ENCODE peak calls at places on chromosome 7, in seven cellular contexts. V is HepG2, R is GM12878, J is stomach, G is transverse colon, U is Panc1, T is prostate gland. M is an unnamed sample.

GRCh38 chr7:48182736-48183369 is 11.6 kb downstream of the ABCA13 start:
- DNase-seq in U (no peak), J (no peak), R (no peak), G (no peak), V (no peak), T (no peak), M (no peak)

GRCh38 chr7:30159153-30159552 is 24.4 kb downstream of the MTURN start:
- DNase-seq in J (no peak), U (no peak), T (no peak), R (no peak), V (no peak), G (peak), M (no peak)

GRCh38 chr7:115229401-115230083 is 307.6 kb downstream of the MDFIC start:
- DNase-seq in G (no peak), U (no peak), J (no peak), R (no peak), T (no peak), V (peak), M (no peak)

GRCh38 chr7:92717982-92718716 is 118.2 kb downstream of the CDK6 start:
- DNase-seq in T (peak), G (peak), J (peak), R (no peak), V (peak), U (no peak), M (peak)

GRCh38 chr7:24123061-24123460 is 160.9 kb upstream of the NPY start:
- DNase-seq in J (no peak), R (no peak), U (no peak), V (no peak), G (no peak), T (no peak), M (no peak)

GRCh38 chr7:44219371-44220045 is 18.7 kb downstream of the YKT6 start:
- DNase-seq in R (no peak), J (no peak), U (no peak), G (no peak), V (no peak), T (no peak), M (no peak)

GRCh38 chr7:148670374-148670773 is 28.3 kb upstream of the CUL1 start:
- DNase-seq in V (no peak), R (no peak), J (no peak), U (no peak), G (no peak), T (no peak), M (no peak)

GRCh38 chr7:8388257-8388625 is 45.2 kb upstream of the NXPH1 start:
- DNase-seq in T (no peak), J (no peak), R (no peak), V (no peak), U (no peak), G (no peak), M (no peak)

GRCh38 chr7:137734221-137734620 is 112.6 kb downstream of the DGKI start:
- DNase-seq in V (no peak), G (no peak), J (no peak), T (no peak), U (no peak), R (no peak), M (no peak)

GRCh38 chr7:80453699-80454340 is 58.0 kb downstream of the GNAT3 start:
- DNase-seq in T (no peak), R (no peak), V (peak), G (no peak), J (no peak), U (no peak), M (no peak)

GRCh38 chr7:16765436-16765859 is 11.9 kb downstream of the TSPAN13 start:
- DNase-seq in G (no peak), T (peak), R (no peak), V (no peak), J (no peak), U (no peak), M (no peak)

GRCh38 chr7:139648941-139649425 is 125.5 kb downstream of the CLEC2L start:
- DNase-seq in U (no peak), T (no peak), G (peak), R (peak), V (no peak), J (peak), M (no peak)

GRCh38 chr7:121102619-121103018 is 114.1 kb downstream of the CPED1 start:
- DNase-seq in R (no peak), G (no peak), U (no peak), T (no peak), J (peak), V (no peak), M (no peak)

GRCh38 chr7:105611856-105612775 is 30.8 kb upstream of the EFCAB10 start:
- DNase-seq in J (no peak), V (no peak), T (no peak), G (no peak), U (no peak), R (no peak), M (no peak)

DNA sequence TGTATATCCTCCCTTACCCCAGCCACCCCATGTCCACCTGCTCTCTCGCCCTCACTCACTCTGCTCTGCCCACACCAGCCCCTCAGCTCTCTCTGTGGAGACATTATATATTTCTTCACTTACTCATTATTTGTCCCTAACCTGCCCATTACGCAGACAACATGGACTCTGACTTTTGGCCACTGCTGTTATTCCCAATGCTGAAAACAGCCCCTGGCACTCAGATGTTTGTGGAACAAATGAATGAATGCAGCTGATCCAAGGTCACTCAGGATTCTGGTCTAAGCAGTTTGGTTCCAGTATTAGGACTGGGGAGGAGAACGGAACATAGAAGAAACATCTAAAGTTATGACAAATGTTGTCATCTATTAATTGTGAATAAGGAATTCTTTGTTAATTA is 26.7 kb downstream of the GNA12 start:
- DNase-seq in R (no peak), G (no peak), U (no peak), T (no peak), J (no peak), V (peak), M (no peak)
- H3K27ac ChIP-seq in R (no peak), G (no peak), U (peak), T (no peak), J (no peak), V (peak), M (no peak)

DNA sequence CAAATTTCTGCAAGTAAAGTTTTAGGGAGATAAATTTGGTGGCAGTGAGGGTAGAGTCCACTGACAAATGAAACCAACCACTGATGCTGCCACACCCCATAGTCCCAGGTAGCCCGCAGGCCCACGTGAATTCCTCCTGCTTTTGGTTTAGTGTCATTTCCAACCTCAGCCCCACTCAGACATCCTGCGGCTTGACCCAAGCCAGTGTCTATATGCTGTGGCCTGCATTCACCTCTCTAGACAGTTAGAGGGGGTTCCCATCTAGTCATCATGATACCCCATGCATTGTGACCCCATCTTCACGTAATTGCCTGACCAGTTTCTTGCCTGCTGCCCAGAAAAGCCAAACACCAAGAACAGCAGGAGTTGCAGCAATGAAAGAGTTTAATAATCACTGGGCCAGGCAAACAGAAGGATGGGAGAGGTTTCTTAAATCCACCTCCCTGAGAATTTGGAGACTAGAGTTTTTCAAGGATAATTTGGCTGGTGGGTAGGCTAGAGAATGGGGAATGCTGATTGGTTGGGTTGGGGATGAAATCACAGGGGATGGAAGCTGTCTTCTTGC is 332.0 kb upstream of the GALNT17 start:
- DNase-seq in G (no peak), V (no peak), U (no peak), R (no peak), T (no peak), J (no peak), M (no peak)
- TF ChIP-seq POLR2AphosphoS5 in G (no peak), V (no peak), U (no peak), R (no peak), T (no peak), J (no peak), M (no peak)

GRCh38 chr7:101302641-101303101 is 18.9 kb downstream of the IFT22 start:
- DNase-seq in G (no peak), R (no peak), T (no peak), J (no peak), U (no peak), V (no peak), M (no peak)
- H3K4me3 ChIP-seq in G (peak), R (no peak), T (no peak), J (no peak), U (no peak), V (no peak), M (peak)

DNA sequence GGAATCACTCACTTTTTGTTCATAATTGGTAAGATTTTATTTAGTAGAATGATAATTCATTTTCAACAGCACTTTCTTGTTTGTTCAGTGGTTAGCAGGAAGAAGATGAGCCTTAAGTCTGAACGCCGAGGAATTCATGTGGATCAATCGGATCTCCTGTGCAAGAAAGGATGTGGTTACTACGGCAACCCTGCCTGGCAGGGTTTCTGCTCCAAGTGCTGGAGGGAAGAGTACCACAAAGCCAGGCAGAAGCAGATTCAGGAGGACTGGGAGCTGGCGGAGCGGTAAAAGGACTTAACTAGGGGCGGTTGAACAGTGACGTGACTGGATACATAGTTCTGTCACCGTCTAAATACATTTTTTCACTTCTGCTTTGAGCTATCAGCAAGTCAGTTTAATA is 31.3 kb downstream of the RABGEF1 start:
- DNase-seq in R (no peak), T (no peak), G (no peak), V (no peak), J (no peak), U (no peak), M (no peak)
- H3K27ac ChIP-seq in R (no peak), T (no peak), G (no peak), V (no peak), J (no peak), U (no peak), M (no peak)

GRCh38 chr7:102912742-102913141 is at the start of gene LRRC17:
- DNase-seq in T (no peak), V (no peak), R (no peak), G (no peak), J (no peak), U (no peak), M (no peak)
- TF ChIP-seq POLR2AphosphoS5 in T (no peak), V (no peak), R (no peak), G (no peak), J (no peak), U (no peak), M (no peak)

DNA sequence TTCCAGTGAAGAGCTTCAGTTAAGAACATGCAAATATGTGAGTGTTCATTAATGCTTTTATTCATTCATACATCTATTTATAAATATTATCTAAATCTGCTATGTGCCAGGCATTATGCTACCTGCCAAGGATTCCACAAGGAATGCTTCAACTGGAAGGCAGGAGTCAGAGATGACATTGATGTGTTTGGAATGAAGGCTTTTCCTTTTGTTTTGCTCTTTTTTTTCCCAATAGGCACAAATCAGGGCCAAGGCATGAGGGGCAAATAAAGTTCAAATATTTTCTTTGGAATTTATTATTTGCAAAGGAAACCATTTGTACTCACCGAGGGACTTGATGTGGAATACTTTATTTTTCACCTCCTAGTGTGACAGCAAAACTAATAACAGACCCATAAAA is 530.3 kb downstream of the ARL4A start:
- DNase-seq in V (no peak), G (no peak), T (no peak), J (no peak), U (no peak), R (no peak), M (no peak)
- H3K4me3 ChIP-seq in V (no peak), G (no peak), T (no peak), J (no peak), U (no peak), R (no peak), M (no peak)

GRCh38 chr7:831596-832291 is 532 bp upstream of the SUN1 start:
- DNase-seq in T (no peak), U (peak), J (no peak), V (peak), R (peak), G (no peak), M (no peak)

GRCh38 chr7:832292-832967 is at the start of gene SUN1:
- DNase-seq in R (peak), G (no peak), V (peak), U (peak), J (no peak), T (no peak), M (peak)

GRCh38 chr7:828793-829561 is 3.3 kb upstream of the SUN1 start:
- DNase-seq in R (no peak), J (no peak), G (no peak), T (no peak), V (no peak), U (no peak), M (no peak)

GRCh38 chr7:832968-833424 is 720 bp downstream of the SUN1 start:
- DNase-seq in R (no peak), U (no peak), G (no peak), J (no peak), T (no peak), V (no peak), M (no peak)

GRCh38 chr7:830069-830468 is 2.2 kb upstream of the SUN1 start:
- DNase-seq in G (no peak), V (no peak), R (no peak), T (no peak), J (no peak), U (no peak), M (no peak)
- H3K27ac ChIP-seq in G (peak), V (no peak), R (peak), T (peak), J (peak), U (no peak), M (peak)

DNA sequence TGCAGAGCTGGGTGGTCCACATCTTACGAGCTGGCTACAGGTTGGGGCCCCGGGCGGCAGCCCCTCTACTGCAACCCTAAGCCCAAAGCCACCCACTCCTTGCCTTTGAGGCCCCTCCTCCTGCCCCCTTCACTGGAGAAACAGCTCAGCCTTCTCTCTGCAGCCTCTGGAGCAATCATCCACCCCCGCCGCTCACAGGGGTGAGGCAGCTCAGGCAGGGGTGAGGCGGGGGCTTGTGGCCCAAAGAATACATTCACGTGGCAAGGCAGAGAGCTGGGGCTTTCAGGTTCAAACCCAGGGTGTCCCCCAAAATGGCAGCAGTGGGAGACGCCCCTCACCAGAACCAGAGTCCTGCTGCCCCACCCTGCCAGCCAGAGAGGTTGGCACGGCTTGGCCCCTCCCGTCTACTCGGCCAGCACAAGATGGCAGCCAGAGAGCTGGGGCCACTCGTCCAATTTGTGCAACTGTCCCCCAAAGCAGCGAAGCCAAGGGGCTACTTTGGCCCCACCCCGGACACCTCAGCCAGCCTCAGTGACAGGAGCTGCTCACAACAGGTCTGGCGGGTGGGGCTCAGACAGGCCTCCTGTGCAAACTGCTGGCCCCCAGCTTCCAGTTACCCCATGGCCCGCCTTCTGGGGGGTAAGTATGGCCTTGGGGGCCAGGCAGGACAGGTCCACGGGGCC is 7.2 kb downstream of the GNB2 start:
- DNase-seq in V (no peak), G (peak), J (no peak), R (no peak), T (no peak), U (no peak), M (no peak)
- TF ChIP-seq POLR2AphosphoS5 in V (no peak), G (no peak), J (no peak), R (peak), T (no peak), U (peak), M (no peak)

DNA sequence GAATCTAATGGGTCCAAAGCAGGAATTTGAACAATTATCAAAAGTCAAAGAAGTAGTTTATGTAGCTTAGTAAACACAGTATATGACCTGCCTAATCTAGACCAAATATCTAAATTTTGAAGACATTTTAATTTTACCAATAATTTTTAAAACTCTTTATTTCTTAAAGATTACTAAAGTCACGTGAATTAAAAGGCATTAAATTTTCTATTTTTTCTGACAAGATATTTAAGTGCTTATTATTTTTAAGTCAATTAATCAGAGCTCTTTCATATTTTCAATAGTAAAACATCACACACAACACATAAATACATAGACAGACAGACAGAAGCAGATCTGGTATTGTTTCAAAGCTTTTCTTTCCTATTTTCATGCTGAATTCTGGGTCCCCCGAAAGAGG is 89.5 kb downstream of the ZNF467 start:
- DNase-seq in R (no peak), G (no peak), T (no peak), J (no peak), V (no peak), U (no peak), M (no peak)
- H3K4me3 ChIP-seq in R (no peak), G (no peak), T (no peak), J (no peak), V (no peak), U (no peak), M (no peak)

DNA sequence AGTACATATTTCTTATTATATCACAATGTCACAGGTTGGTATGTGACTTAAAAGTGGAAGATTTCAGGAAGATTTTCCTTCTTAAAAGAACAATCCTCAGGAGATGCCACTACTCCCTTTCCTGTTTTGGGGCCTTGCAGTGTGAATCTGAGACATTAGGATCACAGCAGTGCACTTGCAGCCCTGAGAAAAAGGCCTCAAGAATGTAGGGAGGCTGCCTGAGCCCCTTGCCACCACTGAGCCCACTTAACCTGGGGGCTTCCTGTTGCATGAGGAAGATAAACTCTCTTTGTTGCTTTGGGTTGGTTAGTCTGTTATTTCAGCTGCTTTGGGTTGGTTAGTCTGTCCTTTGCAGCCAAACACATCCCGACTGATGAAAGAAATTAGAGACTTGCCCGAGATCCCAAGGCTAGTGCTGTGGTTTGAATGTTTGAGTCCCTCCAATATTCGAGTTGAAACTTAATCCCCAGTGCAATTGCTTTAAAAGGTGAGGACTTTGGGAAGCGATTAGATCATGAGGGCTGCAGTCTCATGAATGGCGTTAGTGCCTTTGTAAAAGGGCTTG is 151.3 kb upstream of the SP4 start:
- DNase-seq in T (no peak), U (no peak), J (no peak), V (no peak), G (no peak), R (no peak), M (no peak)
- H3K27ac ChIP-seq in T (no peak), U (no peak), J (no peak), V (no peak), G (no peak), R (no peak), M (no peak)